ENCODE peak calls at places on chromosomes 2 and 18, in five cellular contexts. N is tibial nerve, K is fibroblast of lung, Q is left ventricle myocardium inferior, Z is GM23338. G is an unnamed sample.
A peak's percentile ranks its signal among the peaks of the same experiment; 100 is the strongest.

GRCh38 chr2:144350151-144350802 is 169.6 kb downstream of the ZEB2 start:
- DNase-seq in N (no peak), K (peak; percentile 80), Q (no peak), Z (peak; percentile 75), G (peak; percentile 63)

GRCh38 chr18:49460958-49461601 is 635 bp upstream of the DYM start:
- DNase-seq in N (no peak), K (peak; percentile 13), Q (no peak), Z (peak; percentile 24), G (peak; percentile 74)

GRCh38 chr18:75638597-75639467 is 211.3 kb upstream of the SMIM21 start:
- DNase-seq in N (peak; percentile 10), K (peak; percentile 70), Q (peak; percentile 33), Z (peak; percentile 49), G (peak; percentile 18)

GRCh38 chr2:69280017-69280671 is 106.9 kb downstream of the GFPT1 start:
- DNase-seq in N (no peak), K (no peak), Q (no peak), Z (peak; percentile 17), G (peak; percentile 38)

GRCh38 chr18:31513189-31513907 is 15.4 kb downstream of the DSG2 start:
- DNase-seq in N (no peak), K (peak; percentile 88), Q (no peak), Z (no peak), G (peak; percentile 72)

GRCh38 chr2:100388703-100389102 is 28.8 kb downstream of the CHST10 start:
- DNase-seq in N (no peak), K (no peak), Q (no peak), Z (no peak), G (no peak)

GRCh38 chr2:228318218-228318617 is 136.7 kb upstream of the SPHKAP start:
- DNase-seq in N (no peak), K (no peak), Q (no peak), Z (peak; percentile 82), G (peak; percentile 7)

GRCh38 chr18:26096852-26097251 is 6.4 kb upstream of the SS18 start:
- DNase-seq in N (no peak), K (no peak), Q (no peak), Z (no peak), G (no peak)

GRCh38 chr2:107822302-107822701 is 4.4 kb upstream of the RGPD4 start:
- DNase-seq in N (no peak), K (no peak), Q (no peak), Z (no peak), G (no peak)

GRCh38 chr2:198326431-198326830 is 522.0 kb downstream of the PLCL1 start:
- DNase-seq in N (no peak), K (peak; percentile 29), Q (no peak), Z (no peak), G (no peak)

GRCh38 chr2:229610359-229610758 is 104.0 kb downstream of the DNER start:
- DNase-seq in N (no peak), K (peak; percentile 95), Q (no peak), Z (no peak), G (no peak)

GRCh38 chr2:1553671-1554295 is 140.5 kb downstream of the TPO start:
- DNase-seq in N (peak; percentile 41), K (peak; percentile 85), Q (no peak), Z (peak; percentile 50), G (no peak)

GRCh38 chr2:42652086-42652485 is 83.7 kb downstream of the MTA3 start:
- DNase-seq in N (no peak), K (no peak), Q (no peak), Z (peak; percentile 40), G (no peak)

GRCh38 chr2:42651057-42651456 is 82.6 kb downstream of the MTA3 start:
- DNase-seq in N (no peak), K (no peak), Q (no peak), Z (no peak), G (no peak)

GRCh38 chr2:42653908-42654445 is 85.5 kb downstream of the MTA3 start:
- DNase-seq in N (no peak), K (no peak), Q (no peak), Z (peak; percentile 62), G (no peak)

DNA sequence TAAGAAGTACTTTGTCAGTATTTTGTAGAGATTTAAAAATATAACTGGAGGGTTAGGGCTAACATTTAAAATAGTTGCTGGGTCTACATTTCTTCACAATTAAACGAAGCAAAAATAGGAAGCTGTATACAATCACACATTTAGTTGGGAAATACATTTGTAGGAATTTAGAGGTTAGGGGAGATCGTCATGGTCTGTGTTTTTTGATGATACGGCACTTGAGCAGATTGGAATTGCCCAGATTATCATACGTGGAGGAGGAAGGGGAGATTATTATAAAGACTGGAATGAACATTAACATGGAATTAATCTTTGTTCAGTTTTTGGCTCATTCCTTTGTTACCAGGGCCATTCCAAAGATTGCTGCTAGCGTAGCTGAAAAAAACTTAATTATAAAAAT is 84.6 kb downstream of the MTA3 start:
- DNase-seq in N (no peak), K (no peak), Q (no peak), Z (no peak), G (no peak)
- H3K4me1 ChIP-seq in N (no peaks in the 10 kb centered on the region), K (no peaks in the 10 kb centered on the region), Q (no peaks in the 10 kb centered on the region), Z (peaks cover 39% of the 10 kb centered on the region), G (no peaks in the 10 kb centered on the region)

DNA sequence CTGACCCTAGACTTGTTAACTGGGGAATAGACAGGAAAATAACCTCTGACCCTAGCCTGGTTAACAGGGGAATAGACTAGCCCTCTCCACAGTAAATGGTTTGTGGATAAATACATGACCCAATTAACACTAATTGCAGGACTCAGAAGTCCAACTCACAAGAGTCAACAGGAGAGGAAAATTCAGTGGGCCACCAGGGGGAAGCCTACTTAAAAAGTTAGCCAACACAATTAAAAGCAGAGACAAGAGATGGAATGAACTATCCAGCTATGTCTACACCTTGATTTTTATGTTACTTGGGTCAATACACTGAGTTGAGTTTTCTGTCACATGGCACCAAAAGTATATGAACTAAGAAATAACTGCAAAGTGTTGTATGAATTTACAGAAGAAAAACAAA is 158.8 kb upstream of the SLC39A10 start:
- DNase-seq in N (peak; percentile 52), K (peak; percentile 19), Q (no peak), Z (peak; percentile 70), G (peak; percentile 56)
- TF ChIP-seq CTCF in N (no peak), K (peak; percentile 40), Q (peak; percentile 47), Z (peak; percentile 62), G (peak; percentile 44)

GRCh38 chr2:70888925-70889715 is 46.6 kb upstream of the ATP6V1B1 start:
- DNase-seq in N (no peak), K (no peak), Q (no peak), Z (peak; percentile 75), G (peak; percentile 14)

GRCh38 chr2:70887208-70887549 is 48.5 kb upstream of the ATP6V1B1 start:
- DNase-seq in N (no peak), K (no peak), Q (no peak), Z (no peak), G (no peak)

GRCh38 chr2:70886541-70886987 is 49.1 kb upstream of the ATP6V1B1 start:
- DNase-seq in N (no peak), K (no peak), Q (no peak), Z (peak; percentile 56), G (no peak)

GRCh38 chr2:70888389-70888924 is 47.2 kb upstream of the ATP6V1B1 start:
- DNase-seq in N (no peak), K (no peak), Q (no peak), Z (peak; percentile 81), G (no peak)

DNA sequence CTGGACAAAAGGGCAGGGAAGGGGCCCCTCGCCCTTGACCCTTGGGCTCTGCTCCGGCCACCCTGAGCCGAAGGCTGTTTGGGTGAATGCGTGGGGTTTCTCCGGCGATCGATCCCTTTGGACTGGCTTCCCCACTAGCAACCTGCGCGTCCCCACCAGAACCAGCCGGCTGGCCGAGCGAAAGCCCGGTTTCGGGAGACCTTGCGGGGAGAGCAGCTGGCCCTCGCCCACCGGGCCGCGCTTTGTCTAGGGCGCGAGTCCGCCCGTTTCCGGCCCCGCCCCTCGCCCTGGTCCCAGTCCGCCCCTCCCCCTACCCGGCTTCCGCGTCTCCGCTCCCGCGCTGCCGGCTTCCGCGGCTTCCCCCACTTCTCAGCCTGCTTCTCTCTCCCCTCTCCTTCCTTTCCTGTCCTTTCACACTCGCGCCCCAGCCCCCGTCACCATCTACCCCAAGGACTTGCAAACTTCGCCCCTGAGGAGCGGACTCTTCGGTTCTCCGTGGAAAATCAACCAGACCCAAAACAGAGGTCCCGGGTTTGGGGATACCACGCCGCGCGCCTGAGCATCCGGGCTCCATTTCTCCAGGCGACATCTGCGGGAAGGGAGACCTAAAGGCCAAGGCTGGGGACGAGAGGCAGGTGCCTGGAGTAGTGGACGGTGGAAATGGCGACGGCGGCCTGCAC is 48.0 kb upstream of the ATP6V1B1 start:
- DNase-seq in N (no peak), K (no peak), Q (no peak), Z (peak; percentile 93), G (peak; percentile 67)
- H3K27me3 ChIP-seq in N (peaks cover 98% of the 10 kb centered on the region), K (peaks cover 56% of the 10 kb centered on the region), Q (peaks cover 100% of the 10 kb centered on the region), Z (peaks cover 100% of the 10 kb centered on the region), G (peaks cover 100% of the 10 kb centered on the region)

DNA sequence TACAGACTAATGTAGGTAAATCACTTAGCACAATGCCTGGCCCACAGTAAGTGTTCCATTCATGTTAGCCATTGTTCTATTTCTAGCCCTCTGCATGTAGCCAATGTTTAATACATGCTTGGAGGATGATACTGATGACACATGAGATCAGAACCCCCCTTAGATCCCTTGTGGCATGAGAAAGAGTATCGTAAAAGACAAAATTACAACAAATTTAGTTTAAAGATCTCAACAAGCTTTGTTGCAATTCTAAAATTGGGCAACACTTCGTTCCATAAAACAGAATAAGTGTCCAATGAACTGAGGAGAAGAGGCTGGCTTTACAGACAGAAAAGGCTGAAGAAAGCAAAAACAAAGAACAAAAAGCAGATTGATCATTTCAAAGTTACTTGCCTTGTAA is 148.8 kb upstream of the SLC1A4 start:
- DNase-seq in N (no peak), K (peak; percentile 17), Q (no peak), Z (no peak), G (no peak)
- H3K4me1 ChIP-seq in N (no peaks in the 10 kb centered on the region), K (peaks cover 12% of the 10 kb centered on the region), Q (peaks cover 8% of the 10 kb centered on the region), Z (no peaks in the 10 kb centered on the region), G (no peaks in the 10 kb centered on the region)